ENCODE peak calls at places on chromosomes 11 and 22, in five cellular contexts. One of them, this sample, is unnamed.
A peak's percentile ranks its signal among the peaks of the same experiment; 100 is the strongest.

GRCh38 chr22:45597460-45598192 is 74.0 kb upstream of the ATXN10 start:
- DNase-seq in esophagus squamous epithelium: no peak
- DNase-seq in lower leg skin: no peak
- DNase-seq in left ventricle myocardium inferior: no peak
- DNase-seq in iPS DF 6.9: no peak
- DNase-seq in this sample: no peak

GRCh38 chr11:65016705-65017104 is 2.7 kb downstream of the ARL2 start:
- DNase-seq in esophagus squamous epithelium: no peak
- DNase-seq in lower leg skin: no peak
- DNase-seq in left ventricle myocardium inferior: no peak
- DNase-seq in iPS DF 6.9: no peak
- DNase-seq in this sample: no peak

GRCh38 chr11:117815262-117815803 is 9.2 kb downstream of the FXYD2 start:
- DNase-seq in esophagus squamous epithelium: peak; percentile 37
- DNase-seq in lower leg skin: no peak
- DNase-seq in left ventricle myocardium inferior: no peak
- DNase-seq in iPS DF 6.9: no peak
- DNase-seq in this sample: no peak

GRCh38 chr11:75997273-75997552 is 182.2 kb downstream of the UVRAG start:
- DNase-seq in esophagus squamous epithelium: no peak
- DNase-seq in lower leg skin: no peak
- DNase-seq in left ventricle myocardium inferior: no peak
- DNase-seq in iPS DF 6.9: no peak
- DNase-seq in this sample: no peak

GRCh38 chr11:62508336-62509058 is 38.1 kb downstream of the AHNAK start:
- DNase-seq in esophagus squamous epithelium: no peak
- DNase-seq in lower leg skin: peak; percentile 94
- DNase-seq in left ventricle myocardium inferior: peak; percentile 84
- DNase-seq in iPS DF 6.9: peak; percentile 33
- DNase-seq in this sample: peak; percentile 59

GRCh38 chr11:26753738-26754504 is 32.1 kb upstream of the SLC5A12 start:
- DNase-seq in esophagus squamous epithelium: no peak
- DNase-seq in lower leg skin: no peak
- DNase-seq in left ventricle myocardium inferior: no peak
- DNase-seq in iPS DF 6.9: peak; percentile 18
- DNase-seq in this sample: peak; percentile 18

GRCh38 chr11:13114566-13115465 is 105.7 kb downstream of the RASSF10 start:
- DNase-seq in esophagus squamous epithelium: no peak
- DNase-seq in lower leg skin: no peak
- DNase-seq in left ventricle myocardium inferior: no peak
- DNase-seq in iPS DF 6.9: peak; percentile 43
- DNase-seq in this sample: no peak

GRCh38 chr11:1227551-1228182 is 4.8 kb downstream of the MUC5B start:
- DNase-seq in esophagus squamous epithelium: no peak
- DNase-seq in lower leg skin: peak; percentile 45
- DNase-seq in left ventricle myocardium inferior: no peak
- DNase-seq in iPS DF 6.9: no peak
- DNase-seq in this sample: no peak

GRCh38 chr11:123374622-123374968 is 55.5 kb upstream of the GRAMD1B start:
- DNase-seq in esophagus squamous epithelium: no peak
- DNase-seq in lower leg skin: no peak
- DNase-seq in left ventricle myocardium inferior: no peak
- DNase-seq in iPS DF 6.9: no peak
- DNase-seq in this sample: no peak

GRCh38 chr22:38016182-38017078 is 32.1 kb upstream of the SOX10 start:
- DNase-seq in esophagus squamous epithelium: no peak
- DNase-seq in lower leg skin: peak; percentile 91
- DNase-seq in left ventricle myocardium inferior: peak; percentile 45
- DNase-seq in iPS DF 6.9: no peak
- DNase-seq in this sample: peak; percentile 39
- H3K4me3 ChIP-seq in esophagus squamous epithelium: peak overlapping the region; percentile 20
- H3K4me3 ChIP-seq in lower leg skin: no peak overlapping the region
- H3K4me3 ChIP-seq in left ventricle myocardium inferior: peak overlapping the region; percentile 37
- H3K4me3 ChIP-seq in iPS DF 6.9: no peak overlapping the region
- H3K4me3 ChIP-seq in this sample: no peak overlapping the region

GRCh38 chr22:29030016-29030617 is 31.5 kb downstream of the C22orf31 start:
- DNase-seq in esophagus squamous epithelium: no peak
- DNase-seq in lower leg skin: no peak
- DNase-seq in left ventricle myocardium inferior: no peak
- DNase-seq in iPS DF 6.9: no peak
- DNase-seq in this sample: no peak
- H3K4me3 ChIP-seq in esophagus squamous epithelium: peak overlapping the region; percentile 51
- H3K4me3 ChIP-seq in lower leg skin: no peak overlapping the region
- H3K4me3 ChIP-seq in left ventricle myocardium inferior: peak overlapping the region; percentile 65
- H3K4me3 ChIP-seq in iPS DF 6.9: peak overlapping the region; percentile 47
- H3K4me3 ChIP-seq in this sample: no peak overlapping the region

GRCh38 chr11:96242191-96242845 is 100.7 kb downstream of the MAML2 start:
- DNase-seq in esophagus squamous epithelium: no peak
- DNase-seq in lower leg skin: no peak
- DNase-seq in left ventricle myocardium inferior: no peak
- DNase-seq in iPS DF 6.9: no peak
- DNase-seq in this sample: no peak
- H3K4me3 ChIP-seq in esophagus squamous epithelium: peak overlapping the region; percentile 48
- H3K4me3 ChIP-seq in lower leg skin: no peak overlapping the region
- H3K4me3 ChIP-seq in left ventricle myocardium inferior: peak overlapping the region; percentile 64
- H3K4me3 ChIP-seq in iPS DF 6.9: no peak overlapping the region
- H3K4me3 ChIP-seq in this sample: no peak overlapping the region

DNA sequence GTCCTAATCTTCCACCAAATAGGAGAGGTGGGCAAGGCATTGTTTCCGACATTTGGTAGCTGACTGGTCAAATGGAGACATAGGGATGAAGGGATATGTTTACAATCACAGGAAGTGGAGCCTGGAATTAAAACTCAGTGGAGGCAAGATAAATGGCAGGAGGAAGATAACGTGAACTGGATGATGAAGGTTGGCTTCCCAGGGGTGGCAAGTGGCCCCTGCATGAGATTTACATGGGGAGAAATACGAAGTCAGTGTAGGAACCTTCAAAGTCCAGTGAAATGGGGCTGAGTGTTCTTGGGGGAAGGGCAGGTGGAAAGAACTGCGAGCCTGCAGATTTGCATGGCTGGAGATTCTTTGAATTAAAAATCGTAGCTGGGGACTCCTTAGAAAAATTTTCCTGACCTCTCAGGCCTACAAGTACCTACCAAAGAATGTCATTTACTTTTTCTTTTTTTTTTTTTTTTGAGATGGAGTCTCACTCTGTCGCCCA is 724 bp upstream of the FOXRED2 start:
- DNase-seq in esophagus squamous epithelium: no peak
- DNase-seq in lower leg skin: no peak
- DNase-seq in left ventricle myocardium inferior: no peak
- DNase-seq in iPS DF 6.9: no peak
- DNase-seq in this sample: no peak
- H3K4me3 ChIP-seq in esophagus squamous epithelium: peak overlapping the region; percentile 49
- H3K4me3 ChIP-seq in lower leg skin: no peak overlapping the region
- H3K4me3 ChIP-seq in left ventricle myocardium inferior: peak overlapping the region; percentile 74
- H3K4me3 ChIP-seq in iPS DF 6.9: no peak overlapping the region
- H3K4me3 ChIP-seq in this sample: peak overlapping the region; percentile 69

GRCh38 chr11:92227233-92227593 is 2.6 kb downstream of the FAT3 start:
- DNase-seq in esophagus squamous epithelium: no peak
- DNase-seq in lower leg skin: no peak
- DNase-seq in left ventricle myocardium inferior: no peak
- DNase-seq in iPS DF 6.9: no peak
- DNase-seq in this sample: no peak
- H3K4me3 ChIP-seq in esophagus squamous epithelium: peak overlapping the region; percentile 42
- H3K4me3 ChIP-seq in lower leg skin: no peak overlapping the region
- H3K4me3 ChIP-seq in left ventricle myocardium inferior: peak overlapping the region; percentile 60
- H3K4me3 ChIP-seq in iPS DF 6.9: peak overlapping the region; percentile 72
- H3K4me3 ChIP-seq in this sample: no peak overlapping the region

DNA sequence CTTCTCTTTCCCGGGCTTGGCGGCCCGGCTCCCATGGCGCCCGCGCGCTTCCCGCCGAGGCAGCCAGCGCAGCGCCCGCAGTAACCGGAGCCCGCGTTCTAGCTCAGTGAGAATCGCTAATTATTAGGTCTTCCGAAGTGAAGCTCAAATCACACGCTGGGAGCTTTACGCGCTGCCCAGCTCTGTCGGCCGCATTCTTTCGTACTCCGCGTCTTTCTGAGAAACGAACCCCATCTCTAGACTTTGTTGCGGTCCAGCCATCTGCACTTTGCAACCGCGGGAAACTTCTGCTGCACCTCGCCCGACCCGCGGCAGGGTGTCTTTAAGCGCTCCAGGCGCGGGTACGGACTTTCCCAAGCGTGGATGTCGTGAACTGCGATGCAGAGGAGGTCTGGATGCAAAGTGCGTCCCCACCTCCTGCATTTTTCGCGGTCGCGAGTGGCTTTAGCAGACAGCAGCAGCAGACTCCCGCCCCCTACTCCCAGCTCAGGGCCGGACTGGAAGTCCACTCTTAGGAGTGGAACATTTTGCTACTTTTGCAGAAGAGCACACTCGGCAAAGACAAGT is 6.0 kb upstream of the PAX6 start:
- DNase-seq in esophagus squamous epithelium: no peak
- DNase-seq in lower leg skin: no peak
- DNase-seq in left ventricle myocardium inferior: no peak
- DNase-seq in iPS DF 6.9: no peak
- DNase-seq in this sample: peak; percentile 41
- H3K4me3 ChIP-seq in esophagus squamous epithelium: peak overlapping the region; percentile 6
- H3K4me3 ChIP-seq in lower leg skin: no peak overlapping the region
- H3K4me3 ChIP-seq in left ventricle myocardium inferior: peak overlapping the region; percentile 56
- H3K4me3 ChIP-seq in iPS DF 6.9: no peak overlapping the region
- H3K4me3 ChIP-seq in this sample: peak overlapping the region; percentile 46

DNA sequence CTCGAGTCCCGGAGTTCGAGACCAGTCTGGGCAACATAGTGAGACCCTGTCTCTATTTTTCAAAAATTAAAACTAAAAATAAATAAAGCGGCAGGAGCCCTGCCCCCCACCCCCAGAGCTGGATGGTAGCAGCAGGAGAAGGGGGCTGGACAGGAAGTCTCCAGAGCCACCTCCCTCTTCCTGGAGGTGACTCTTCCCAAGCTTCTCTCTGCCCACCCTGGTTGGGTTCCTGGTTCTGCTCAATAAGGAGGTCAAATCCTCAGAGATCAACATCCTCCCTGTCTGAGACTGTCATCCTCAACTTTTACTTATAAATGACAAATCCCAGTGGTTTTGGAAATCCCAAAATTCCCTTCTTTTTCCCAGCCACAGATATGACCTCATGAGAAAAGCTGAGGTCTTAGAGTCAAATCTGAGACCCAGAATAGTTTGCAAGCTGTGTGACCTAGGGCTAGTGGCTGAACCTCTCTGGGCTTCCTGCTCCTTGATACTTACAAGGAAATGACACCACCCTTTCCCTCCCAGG is 987 bp downstream of the C1QTNF6 start:
- DNase-seq in esophagus squamous epithelium: no peak
- DNase-seq in lower leg skin: no peak
- DNase-seq in left ventricle myocardium inferior: peak; percentile 14
- DNase-seq in iPS DF 6.9: no peak
- DNase-seq in this sample: no peak
- H3K4me3 ChIP-seq in esophagus squamous epithelium: peak overlapping the region; percentile 32
- H3K4me3 ChIP-seq in lower leg skin: no peak overlapping the region
- H3K4me3 ChIP-seq in left ventricle myocardium inferior: peak overlapping the region; percentile 58
- H3K4me3 ChIP-seq in iPS DF 6.9: no peak overlapping the region
- H3K4me3 ChIP-seq in this sample: no peak overlapping the region

GRCh38 chr11:63764201-63764711 is 4.3 kb downstream of the ZFTA start:
- DNase-seq in esophagus squamous epithelium: no peak
- DNase-seq in lower leg skin: no peak
- DNase-seq in left ventricle myocardium inferior: peak; percentile 21
- DNase-seq in iPS DF 6.9: no peak
- DNase-seq in this sample: no peak
- H3K4me3 ChIP-seq in esophagus squamous epithelium: no peak overlapping the region
- H3K4me3 ChIP-seq in lower leg skin: no peak overlapping the region
- H3K4me3 ChIP-seq in left ventricle myocardium inferior: peak overlapping the region; percentile 66
- H3K4me3 ChIP-seq in iPS DF 6.9: peak overlapping the region; percentile 92
- H3K4me3 ChIP-seq in this sample: no peak overlapping the region

GRCh38 chr11:113675003-113675471 is 31.1 kb downstream of the TMPRSS5 start:
- DNase-seq in esophagus squamous epithelium: no peak
- DNase-seq in lower leg skin: no peak
- DNase-seq in left ventricle myocardium inferior: no peak
- DNase-seq in iPS DF 6.9: no peak
- DNase-seq in this sample: peak; percentile 86
- H3K4me3 ChIP-seq in esophagus squamous epithelium: no peak overlapping the region
- H3K4me3 ChIP-seq in lower leg skin: no peak overlapping the region
- H3K4me3 ChIP-seq in left ventricle myocardium inferior: no peak overlapping the region
- H3K4me3 ChIP-seq in iPS DF 6.9: no peak overlapping the region
- H3K4me3 ChIP-seq in this sample: no peak overlapping the region

This sample was measured in MG63.